ENCODE peak calls at places on chromosomes 11 and 22, in four cellular contexts. H, M, C and K are unnamed samples.
A peak's percentile ranks its signal among the peaks of the same experiment; 100 is the strongest.

GRCh38 chr22:42553475-42554361 is at the start of gene SERHL2:
- DNase-seq in H (peak; percentile 95), M (peak; percentile 92), C (peak; percentile 87), K (peak; percentile 97)

GRCh38 chr11:79437274-79437980 is 3.4 kb downstream of the TENM4 start:
- DNase-seq in M (peak; percentile 71), H (no peak), C (no peak), K (peak; percentile 72)

GRCh38 chr11:123408619-123409455 is 21.2 kb upstream of the GRAMD1B start:
- DNase-seq in M (no peak), H (no peak), C (no peak), K (no peak)

GRCh38 chr11:118620529-118621070 is 13.2 kb downstream of the PHLDB1 start:
- DNase-seq in H (no peak), C (no peak), M (no peak), K (no peak)

GRCh38 chr11:12160680-12161079 is 50.3 kb downstream of the MICAL2 start:
- DNase-seq in H (no peak), M (no peak), C (no peak), K (peak; percentile 50)

GRCh38 chr11:2530855-2531200 is 86.0 kb downstream of the KCNQ1 start:
- DNase-seq in C (no peak), H (no peak), M (peak; percentile 5), K (no peak)

GRCh38 chr22:23363683-23364082 is 183.4 kb downstream of the BCR start:
- DNase-seq in C (no peak), H (peak; percentile 37), M (no peak), K (no peak)

GRCh38 chr11:120027546-120028180 is 110.2 kb downstream of the TRIM29 start:
- DNase-seq in C (no peak), M (no peak), H (no peak), K (no peak)

GRCh38 chr11:27719575-27719925 is 19.3 kb upstream of the BDNF start:
- DNase-seq in M (no peak), H (no peak), C (no peak), K (no peak)

GRCh38 chr11:64675417-64676252 is 47.4 kb downstream of the NRXN2 start:
- DNase-seq in H (no peak), M (peak; percentile 46), C (no peak), K (peak; percentile 89)

GRCh38 chr11:64990222-64990918 is 6.4 kb downstream of the BATF2 start:
- DNase-seq in M (no peak), H (no peak), C (no peak), K (no peak)

GRCh38 chr11:46239801-46240061 is 37.7 kb upstream of the CREB3L1 start:
- DNase-seq in C (no peak), H (no peak), M (no peak), K (no peak)

GRCh38 chr11:113992459-113993105 is 17.7 kb downstream of the HTR3A start:
- DNase-seq in C (no peak), H (no peak), M (no peak), K (peak; percentile 78)

GRCh38 chr22:37202706-37203105 is 9.6 kb downstream of the SSTR3 start:
- DNase-seq in M (no peak), C (no peak), H (no peak), K (no peak)

GRCh38 chr22:19764636-19765476 is 4.3 kb downstream of the TBX1 start:
- DNase-seq in H (no peak), M (no peak), C (no peak), K (no peak)

GRCh38 chr11:96307748-96308133 is 35.3 kb downstream of the MAML2 start:
- DNase-seq in M (no peak), C (no peak), H (no peak), K (peak; percentile 13)

GRCh38 chr11:6353367-6353987 is 33.2 kb upstream of the CAVIN3 start:
- DNase-seq in C (peak; percentile 57), M (peak; percentile 89), H (no peak), K (peak; percentile 31)

GRCh38 chr11:74877132-74877531 is 71.8 kb downstream of the XRRA1 start:
- DNase-seq in H (no peak), C (no peak), M (no peak), K (no peak)

GRCh38 chr11:9535189-9535781 is 38.2 kb upstream of the WEE1 start:
- DNase-seq in M (peak; percentile 85), C (peak; percentile 73), H (peak; percentile 96), K (peak; percentile 59)

GRCh38 chr22:50136431-50137047 is 34.0 kb upstream of the PANX2 start:
- DNase-seq in H (no peak), C (no peak), M (no peak), K (no peak)

GRCh38 chr11:128814856-128815705 is 52.0 kb downstream of the KCNJ1 start:
- DNase-seq in H (no peak), C (no peak), M (peak; percentile 43), K (no peak)

GRCh38 chr11:112478806-112479205 is 218.1 kb upstream of the PLET1 start:
- DNase-seq in H (peak; percentile 78), C (no peak), M (no peak), K (no peak)

GRCh38 chr22:49724893-49725489 is 102.7 kb downstream of the BRD1 start:
- DNase-seq in C (peak; percentile 62), M (peak; percentile 61), H (peak; percentile 92), K (peak; percentile 74)

GRCh38 chr11:16883179-16883578 is 131.0 kb downstream of the PLEKHA7 start:
- DNase-seq in H (no peak), C (no peak), M (no peak), K (no peak)

GRCh38 chr11:69799097-69799496 is 20.1 kb downstream of the FGF3 start:
- DNase-seq in C (no peak), H (no peak), M (no peak), K (no peak)
- H3K9me3 ChIP-seq in C (no peaks in the 10 kb centered on the region), H (peaks cover 3% of the 10 kb centered on the region), M (no peaks in the 10 kb centered on the region), K (no peaks in the 10 kb centered on the region)

DNA sequence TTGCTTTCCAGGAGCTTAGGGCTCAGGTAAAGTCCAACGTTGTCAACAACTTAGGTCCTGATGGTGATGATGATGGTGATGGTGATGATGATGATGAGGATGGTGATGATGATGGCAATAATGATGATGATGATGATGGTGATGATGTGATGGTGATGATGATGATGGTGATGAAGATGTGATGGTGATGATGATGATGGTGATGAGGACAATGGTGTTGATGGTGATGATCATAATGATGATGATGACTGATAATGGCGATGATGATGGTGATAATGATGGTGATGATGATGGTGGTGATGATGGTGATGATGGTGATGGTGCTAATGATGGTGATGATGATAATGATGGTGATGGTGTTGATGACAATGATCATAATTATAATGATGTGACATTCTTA is 750.2 kb downstream of the TBC1D22A start:
- DNase-seq in M (no peak), C (no peak), H (no peak), K (no peak)
- H3K9me3 ChIP-seq in M (no peaks in the 10 kb centered on the region), C (no peaks in the 10 kb centered on the region), H (no peaks in the 10 kb centered on the region), K (no peaks in the 10 kb centered on the region)

DNA sequence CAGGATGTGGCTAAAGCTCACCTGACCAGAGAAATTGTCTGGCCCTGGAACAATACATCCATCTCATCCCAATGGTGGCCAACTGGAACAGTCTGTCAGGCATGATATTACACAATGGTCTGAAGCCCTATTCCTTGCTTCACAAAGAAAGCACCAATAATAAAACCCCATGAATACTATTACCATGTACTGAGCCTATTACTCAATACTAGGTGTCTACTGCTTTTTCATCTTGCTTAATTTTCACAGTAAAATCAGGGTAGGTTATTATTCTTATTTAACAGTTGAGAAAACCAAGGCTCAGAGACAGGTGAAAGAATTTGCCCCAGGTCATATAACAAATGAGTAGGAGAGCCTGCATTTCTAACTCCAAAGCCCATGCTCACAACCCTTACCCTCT is 68.9 kb upstream of the CAPRIN1 start:
- DNase-seq in M (no peak), C (no peak), H (no peak), K (no peak)
- H3K9me3 ChIP-seq in M (no peaks in the 10 kb centered on the region), C (no peaks in the 10 kb centered on the region), H (no peaks in the 10 kb centered on the region), K (no peaks in the 10 kb centered on the region)

GRCh38 chr22:39859903-39860588 is 33.5 kb downstream of the ENTHD1 start:
- DNase-seq in H (no peak), C (no peak), M (no peak), K (no peak)
- H3K9me3 ChIP-seq in H (no peaks in the 10 kb centered on the region), C (no peaks in the 10 kb centered on the region), M (no peaks in the 10 kb centered on the region), K (no peaks in the 10 kb centered on the region)

GRCh38 chr22:47543447-47543846 is 781.0 kb downstream of the TBC1D22A start:
- DNase-seq in C (no peak), M (no peak), H (peak; percentile 55), K (no peak)

GRCh38 chr22:47534150-47535133 is 772.0 kb downstream of the TBC1D22A start:
- DNase-seq in C (no peak), H (peak; percentile 89), M (no peak), K (no peak)

GRCh38 chr22:47535681-47536080 is 773.2 kb downstream of the TBC1D22A start:
- DNase-seq in H (no peak), C (no peak), M (no peak), K (no peak)

GRCh38 chr22:47540011-47540410 is 777.6 kb downstream of the TBC1D22A start:
- DNase-seq in C (no peak), M (no peak), H (no peak), K (no peak)

GRCh38 chr22:47539374-47539773 is 776.9 kb downstream of the TBC1D22A start:
- DNase-seq in M (no peak), C (no peak), H (peak; percentile 75), K (no peak)
- H3K9me3 ChIP-seq in M (no peaks in the 10 kb centered on the region), C (no peaks in the 10 kb centered on the region), H (no peaks in the 10 kb centered on the region), K (no peaks in the 10 kb centered on the region)

GRCh38 chr22:47572443-47572842 is 810.0 kb downstream of the TBC1D22A start:
- DNase-seq in H (no peak), C (no peak), M (no peak), K (no peak)

GRCh38 chr22:47574551-47574950 is 812.1 kb downstream of the TBC1D22A start:
- DNase-seq in C (no peak), H (no peak), M (no peak), K (no peak)

GRCh38 chr22:47571616-47572015 is 809.2 kb downstream of the TBC1D22A start:
- DNase-seq in H (no peak), M (no peak), C (no peak), K (no peak)

GRCh38 chr22:47570851-47571250 is 808.4 kb downstream of the TBC1D22A start:
- DNase-seq in H (no peak), C (no peak), M (no peak), K (no peak)

DNA sequence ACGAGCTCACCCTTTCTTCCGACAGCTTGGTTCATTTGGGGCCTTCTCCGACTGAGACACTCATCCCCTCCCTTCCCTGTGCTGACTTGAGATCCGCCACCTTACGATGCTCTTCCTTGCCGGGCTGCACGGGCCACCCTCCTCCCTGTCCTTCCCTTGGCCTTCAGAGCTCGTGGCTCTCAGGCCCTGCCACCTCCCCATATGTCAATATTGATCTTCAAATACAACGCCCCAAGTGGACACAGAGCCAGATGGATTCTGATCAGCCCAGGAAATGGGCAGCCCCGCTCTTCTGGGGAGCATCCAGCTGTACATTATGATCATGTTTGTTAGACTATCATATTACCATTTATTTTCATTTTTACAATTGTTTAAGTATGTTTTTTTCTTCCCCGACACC is 812.8 kb downstream of the TBC1D22A start:
- DNase-seq in M (no peak), H (no peak), C (no peak), K (no peak)
- H3K9me3 ChIP-seq in M (no peaks in the 10 kb centered on the region), H (no peaks in the 10 kb centered on the region), C (no peaks in the 10 kb centered on the region), K (peaks cover 5% of the 10 kb centered on the region)